ENCODE peak calls at places on chromosomes 5 and 9, in eight cellular contexts. I is AG04450, P is MM.1S, T is right atrium auricular region, J is IMR-90, L is lower lobe of right lung, Y is HCT116, Q is cardiac muscle cell. N is an unnamed sample.

GRCh38 chr9:113479150-113479761 is 15.7 kb downstream of the RGS3 start:
- DNase-seq in I (no peak), P (no peak), T (no peak), J (no peak), L (no peak), Y (no peak), Q (no peak), N (peak; percentile 51)

GRCh38 chr9:79054500-79054899 is 517.3 kb upstream of the TLE4 start:
- DNase-seq in I (no peak), P (no peak), T (no peak), J (peak; percentile 60), L (no peak), Y (no peak), Q (no peak), N (no peak)

GRCh38 chr9:127197861-127198430 is 66.6 kb upstream of the GARNL3 start:
- DNase-seq in I (peak; percentile 18), P (no peak), T (no peak), J (peak; percentile 51), L (no peak), Y (no peak), Q (peak; percentile 41), N (no peak)

GRCh38 chr9:25481377-25481776 is 196.9 kb downstream of the TUSC1 start:
- DNase-seq in I (no peak), P (no peak), T (no peak), J (no peak), L (no peak), Y (no peak), Q (no peak), N (no peak)

GRCh38 chr5:72556351-72557146 is 49.3 kb upstream of the ZNF366 start:
- DNase-seq in I (no peak), P (peak; percentile 33), T (peak; percentile 63), J (peak; percentile 56), L (peak; percentile 77), Y (no peak), Q (peak; percentile 93), N (peak; percentile 93)

GRCh38 chr5:88113429-88113828 is 155.2 kb downstream of the TMEM161B start:
- DNase-seq in I (no peak), P (no peak), T (no peak), J (no peak), L (no peak), Y (no peak), Q (no peak), N (no peak)

GRCh38 chr9:134185536-134186011 is 21.2 kb upstream of the RNU6ATAC start:
- DNase-seq in I (no peak), P (peak; percentile 33), T (no peak), J (no peak), L (no peak), Y (no peak), Q (no peak), N (peak; percentile 49)

GRCh38 chr5:76807296-76807695 is 11.5 kb upstream of the F2RL1 start:
- DNase-seq in I (no peak), P (no peak), T (no peak), J (peak; percentile 89), L (no peak), Y (no peak), Q (peak; percentile 80), N (peak; percentile 70)

GRCh38 chr9:115212832-115213231 is 94.9 kb upstream of the TNC start:
- DNase-seq in I (no peak), P (peak; percentile 24), T (no peak), J (no peak), L (no peak), Y (no peak), Q (no peak), N (no peak)

GRCh38 chr5:62100201-62100600 is 205.8 kb upstream of the KIF2A start:
- DNase-seq in I (no peak), P (no peak), T (no peak), J (no peak), L (no peak), Y (no peak), Q (no peak), N (no peak)

GRCh38 chr5:14296533-14297331 is 153.6 kb downstream of the TRIO start:
- DNase-seq in I (no peak), P (no peak), T (no peak), J (peak; percentile 36), L (no peak), Y (no peak), Q (no peak), N (no peak)

GRCh38 chr9:116340270-116340669 is 186.7 kb downstream of the PAPPA start:
- DNase-seq in I (no peak), P (no peak), T (no peak), J (no peak), L (no peak), Y (no peak), Q (no peak), N (no peak)

GRCh38 chr5:167797933-167798332 is 493.5 kb upstream of the WWC1 start:
- DNase-seq in I (no peak), P (no peak), T (no peak), J (no peak), L (no peak), Y (no peak), Q (peak; percentile 29), N (peak; percentile 14)

GRCh38 chr5:76082790-76083554 is at the start of gene SV2C:
- DNase-seq in I (no peak), P (peak; percentile 86), T (no peak), J (no peak), L (peak; percentile 45), Y (no peak), Q (peak; percentile 10), N (peak; percentile 80)

GRCh38 chr9:125521462-125522327 is 185.3 kb downstream of the MAPKAP1 start:
- DNase-seq in I (peak; percentile 82), P (peak; percentile 75), T (no peak), J (peak; percentile 97), L (no peak), Y (peak; percentile 76), Q (peak; percentile 88), N (no peak)

GRCh38 chr5:1052641-1053390 is 44.2 kb downstream of the NKD2 start:
- DNase-seq in I (no peak), P (no peak), T (no peak), J (no peak), L (no peak), Y (no peak), Q (no peak), N (no peak)

GRCh38 chr5:138024117-138024516 is 8.8 kb downstream of the FAM13B start:
- DNase-seq in I (no peak), P (no peak), T (no peak), J (peak; percentile 19), L (no peak), Y (no peak), Q (no peak), N (no peak)

GRCh38 chr5:141674747-141675146 is 7.3 kb downstream of the ARAP3 start:
- DNase-seq in I (no peak), P (no peak), T (no peak), J (no peak), L (no peak), Y (no peak), Q (no peak), N (peak; percentile 88)

GRCh38 chr5:150146862-150147579 is 8.6 kb downstream of the PDGFRB start:
- DNase-seq in I (no peak), P (no peak), T (no peak), J (no peak), L (no peak), Y (no peak), Q (no peak), N (no peak)
- H3K27me3 ChIP-seq in I (no peaks in the 10 kb centered on the region), P (no peaks in the 10 kb centered on the region), T (no peaks in the 10 kb centered on the region), J (no peaks in the 10 kb centered on the region), L (no peaks in the 10 kb centered on the region), Y (no peaks in the 10 kb centered on the region), Q (no peaks in the 10 kb centered on the region), N (no peaks in the 10 kb centered on the region)

DNA sequence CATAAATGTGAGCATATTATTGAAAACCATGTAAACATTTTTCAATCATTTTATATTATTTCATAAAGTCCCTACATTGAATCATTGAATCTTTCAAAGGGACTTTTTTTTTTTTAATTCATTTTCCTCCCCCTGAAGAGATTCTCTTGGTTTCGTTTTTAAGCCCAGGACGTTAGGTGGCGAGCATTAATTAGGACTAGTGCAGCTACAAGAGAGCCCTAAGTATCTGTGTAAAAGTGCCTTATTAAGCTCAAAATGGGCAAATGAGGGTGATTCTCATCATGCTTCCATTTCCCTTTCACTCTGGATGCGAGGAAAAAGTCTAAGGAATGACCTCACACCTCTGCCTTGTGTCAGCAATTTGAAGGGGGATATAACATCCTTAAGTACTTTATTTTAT is 517.9 kb upstream of the ITGA1 start:
- DNase-seq in I (no peak), P (peak; percentile 50), T (no peak), J (no peak), L (no peak), Y (no peak), Q (no peak), N (no peak)
- H3K4me3 ChIP-seq in I (no peak overlapping the region), P (peak overlapping the region; percentile 46), T (no peak overlapping the region), J (peak overlapping the region; percentile 21), L (no peak overlapping the region), Y (peak overlapping the region; percentile 39), Q (no peak overlapping the region), N (no peak overlapping the region)

DNA sequence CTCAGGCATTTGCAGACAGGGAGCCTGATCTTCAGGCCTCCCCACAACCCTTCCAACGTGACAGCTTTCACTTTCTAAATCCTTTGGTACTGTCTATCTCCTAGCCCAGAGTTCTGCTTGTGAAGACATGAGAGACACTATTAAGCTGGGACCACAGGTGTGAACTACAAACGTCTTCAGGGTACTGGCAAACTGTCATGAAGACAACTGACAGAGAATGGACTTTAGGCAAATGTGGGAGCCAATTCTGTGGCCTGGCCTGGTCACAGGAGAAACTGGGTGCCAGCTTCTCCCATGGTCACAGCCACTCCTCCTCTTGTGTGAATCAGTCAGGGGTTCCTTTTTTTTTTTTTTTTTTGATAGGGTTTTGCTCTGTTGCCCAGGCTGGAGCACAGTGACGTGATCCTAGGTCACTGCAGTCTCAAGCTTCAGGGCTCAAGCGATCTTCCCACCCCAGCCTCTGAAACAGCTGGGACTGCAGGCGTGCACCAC is 10.4 kb downstream of the TRIM14 start:
- DNase-seq in I (no peak), P (peak; percentile 65), T (no peak), J (no peak), L (no peak), Y (no peak), Q (no peak), N (no peak)
- H3K27me3 ChIP-seq in I (no peaks in the 10 kb centered on the region), P (no peaks in the 10 kb centered on the region), T (no peaks in the 10 kb centered on the region), J (no peaks in the 10 kb centered on the region), L (no peaks in the 10 kb centered on the region), Y (no peaks in the 10 kb centered on the region), Q (no peaks in the 10 kb centered on the region), N (no peaks in the 10 kb centered on the region)

DNA sequence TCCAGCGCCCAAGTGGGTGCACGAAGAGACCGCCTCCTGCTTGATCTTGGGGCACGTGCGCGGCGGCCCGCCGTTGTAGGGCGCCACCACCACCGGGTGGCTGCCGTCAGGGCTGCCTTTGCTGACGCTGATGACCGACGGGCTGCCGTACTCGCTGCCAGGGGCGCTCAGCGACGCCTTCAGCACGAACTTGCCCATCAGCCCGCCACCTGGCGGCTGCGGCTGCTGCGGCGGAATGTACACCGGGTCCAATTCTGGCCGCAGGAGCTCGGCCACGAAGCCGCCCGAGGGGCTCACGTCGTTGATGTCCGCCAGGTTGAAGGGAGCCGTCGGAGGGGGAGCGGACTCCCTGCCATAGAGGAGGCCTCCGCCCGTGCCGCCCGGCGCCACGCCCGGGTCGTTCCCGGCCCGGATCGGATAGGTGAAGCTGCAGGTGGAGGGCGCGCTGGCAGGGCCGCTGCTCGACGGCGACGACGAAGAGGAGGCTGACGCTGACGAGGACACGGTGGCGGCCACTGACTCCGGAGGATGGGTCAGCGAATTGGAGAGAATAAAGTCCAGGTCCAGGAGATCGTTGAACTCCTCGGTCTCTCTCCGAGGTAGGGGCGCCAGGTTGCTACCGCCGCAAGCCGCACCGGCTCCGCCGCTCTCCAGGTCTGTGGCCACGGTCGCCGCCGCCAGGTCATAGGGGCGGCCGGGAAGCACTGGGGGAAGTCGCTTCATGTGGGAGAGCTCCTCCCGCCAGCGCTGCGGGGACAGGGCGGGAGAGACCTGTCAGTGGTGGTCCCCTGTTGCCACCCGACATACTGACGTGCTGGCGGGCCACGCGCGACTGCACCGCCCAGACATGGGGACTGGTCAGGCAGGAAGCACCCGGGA is 1.8 kb downstream of the KLF4 start:
- DNase-seq in I (no peak), P (no peak), T (peak; percentile 73), J (no peak), L (peak; percentile 80), Y (no peak), Q (peak; percentile 67), N (peak; percentile 93)
- H3K4me3 ChIP-seq in I (peak overlapping the region; percentile 74), P (no peak overlapping the region), T (peak overlapping the region; percentile 79), J (peak overlapping the region; percentile 49), L (peak overlapping the region; percentile 67), Y (peak overlapping the region; percentile 92), Q (peak overlapping the region; percentile 57), N (peak overlapping the region; percentile 85)

N was measured in endodermal cell.